ENCODE peak calls at places on chromosome 15, in seven cellular contexts. E, G, O, X, Q, Z and S are unnamed samples.

GRCh38 chr15:72445426-72445825 is 28.7 kb upstream of the ARIH1 start:
- DNase-seq in E (no peak), G (no peak), O (no peak), X (no peak), Q (no peak), Z (no peak), S (no peak)

GRCh38 chr15:69939513-69940440 is 157.9 kb downstream of the TLE3 start:
- DNase-seq in E (no peak), G (no peak), O (no peak), X (no peak), Q (no peak), Z (no peak), S (no peak)

GRCh38 chr15:63466378-63467192 is 37.8 kb upstream of the USP3 start:
- DNase-seq in E (peak), G (no peak), O (no peak), X (peak), Q (no peak), Z (peak), S (no peak)

GRCh38 chr15:32651229-32651837 is 9.8 kb downstream of the SCG5 start:
- DNase-seq in E (no peak), G (peak), O (no peak), X (peak), Q (no peak), Z (no peak), S (no peak)

GRCh38 chr15:36545451-36545992 is 33.9 kb upstream of the CDIN1 start:
- DNase-seq in E (no peak), G (no peak), O (no peak), X (no peak), Q (no peak), Z (no peak), S (no peak)

GRCh38 chr15:98394546-98394945 is 253.8 kb upstream of the IGF1R start:
- DNase-seq in E (no peak), G (no peak), O (no peak), X (no peak), Q (no peak), Z (no peak), S (no peak)

GRCh38 chr15:57751177-57751800 is 44.8 kb downstream of the POLR2M start:
- DNase-seq in E (no peak), G (no peak), O (no peak), X (no peak), Q (no peak), Z (no peak), S (no peak)

GRCh38 chr15:68277131-68277604 is 377 bp upstream of the FEM1B start:
- DNase-seq in E (peak), G (no peak), O (no peak), X (peak), Q (peak), Z (no peak), S (no peak)

GRCh38 chr15:34791701-34792100 is 3.6 kb downstream of the ACTC1 start:
- DNase-seq in E (no peak), G (no peak), O (no peak), X (no peak), Q (no peak), Z (no peak), S (no peak)

GRCh38 chr15:95024388-95024787 is 793.0 kb downstream of the MCTP2 start:
- DNase-seq in E (no peak), G (no peak), O (no peak), X (no peak), Q (no peak), Z (no peak), S (no peak)

GRCh38 chr15:40330368-40330836 is 6.9 kb downstream of the INAFM2 start:
- DNase-seq in E (no peak), G (no peak), O (no peak), X (no peak), Q (no peak), Z (no peak), S (no peak)

GRCh38 chr15:31508656-31509055 is 182.0 kb downstream of the KLF13 start:
- DNase-seq in E (no peak), G (no peak), O (no peak), X (no peak), Q (no peak), Z (no peak), S (no peak)

GRCh38 chr15:81296673-81297072 is 27.3 kb downstream of the STARD5 start:
- DNase-seq in E (no peak), G (peak), O (peak), X (no peak), Q (peak), Z (peak), S (no peak)

GRCh38 chr15:73712107-73712506 is 27.9 kb downstream of the CD276 start:
- DNase-seq in E (no peak), G (no peak), O (no peak), X (no peak), Q (no peak), Z (no peak), S (no peak)

GRCh38 chr15:48266029-48266428 is 59.9 kb downstream of the SLC12A1 start:
- DNase-seq in E (no peak), G (no peak), O (no peak), X (no peak), Q (no peak), Z (no peak), S (peak)

GRCh38 chr15:58566029-58566428 is 134.2 kb downstream of the LIPC start:
- DNase-seq in E (no peak), G (no peak), O (no peak), X (no peak), Q (no peak), Z (no peak), S (no peak)

GRCh38 chr15:48547305-48547704 is 98.2 kb downstream of the FBN1 start:
- DNase-seq in E (no peak), G (no peak), O (no peak), X (no peak), Q (no peak), Z (no peak), S (no peak)

GRCh38 chr15:36882487-36883108 is 217.8 kb downstream of the MEIS2 start:
- DNase-seq in E (no peak), G (peak), O (no peak), X (peak), Q (no peak), Z (no peak), S (no peak)

GRCh38 chr15:70094690-70095311 is 2.9 kb downstream of the TLE3 start:
- DNase-seq in E (no peak), G (no peak), O (no peak), X (no peak), Q (no peak), Z (peak), S (no peak)

GRCh38 chr15:36826948-36827347 is 247.5 kb downstream of the CDIN1 start:
- DNase-seq in E (no peak), G (no peak), O (no peak), X (no peak), Q (no peak), Z (no peak), S (no peak)

GRCh38 chr15:41512512-41513281 is 930 bp downstream of the LTK start:
- DNase-seq in E (no peak), G (no peak), O (no peak), X (no peak), Q (no peak), Z (no peak), S (no peak)

GRCh38 chr15:95919460-95919859 is 411.0 kb upstream of the NR2F2 start:
- DNase-seq in E (no peak), G (no peak), O (no peak), X (no peak), Q (no peak), Z (no peak), S (no peak)

GRCh38 chr15:55334371-55334770 is 15.3 kb downstream of the PIGB start:
- DNase-seq in E (no peak), G (no peak), O (no peak), X (no peak), Q (no peak), Z (no peak), S (no peak)

GRCh38 chr15:88627463-88627862 is 6.3 kb downstream of the AEN start:
- DNase-seq in E (no peak), G (no peak), O (peak), X (no peak), Q (peak), Z (peak), S (no peak)

GRCh38 chr15:77071338-77072223 is 672 bp upstream of the TSPAN3 start:
- DNase-seq in E (no peak), G (no peak), O (no peak), X (no peak), Q (no peak), Z (no peak), S (no peak)

GRCh38 chr15:76235186-76235826 is 76.0 kb downstream of the ETFA start:
- DNase-seq in E (no peak), G (no peak), O (no peak), X (no peak), Q (no peak), Z (peak), S (no peak)

GRCh38 chr15:70142322-70143191 is 44.8 kb upstream of the TLE3 start:
- DNase-seq in E (no peak), G (peak), O (no peak), X (no peak), Q (no peak), Z (no peak), S (no peak)

GRCh38 chr15:82875411-82876003 is 66.1 kb downstream of the WHAMM start:
- DNase-seq in E (no peak), G (no peak), O (no peak), X (no peak), Q (no peak), Z (no peak), S (no peak)

GRCh38 chr15:70636540-70637165 is 126.7 kb downstream of the UACA start:
- DNase-seq in E (no peak), G (no peak), O (no peak), X (no peak), Q (no peak), Z (no peak), S (no peak)

GRCh38 chr15:49046113-49046883 is at the start of gene SECISBP2L:
- DNase-seq in E (peak), G (peak), O (peak), X (peak), Q (peak), Z (peak), S (peak)

GRCh38 chr15:58306591-58307312 is 125.0 kb upstream of the LIPC start:
- DNase-seq in E (no peak), G (no peak), O (no peak), X (no peak), Q (no peak), Z (no peak), S (no peak)

GRCh38 chr15:72785452-72786243 is 2.1 kb upstream of the ADPGK start:
- DNase-seq in E (no peak), G (peak), O (peak), X (no peak), Q (no peak), Z (no peak), S (no peak)

GRCh38 chr15:41332788-41333527 is at the start of gene NUSAP1:
- DNase-seq in E (no peak), G (no peak), O (no peak), X (no peak), Q (no peak), Z (no peak), S (no peak)

GRCh38 chr15:78550194-78550593 is 9.9 kb downstream of the PSMA4 start:
- DNase-seq in E (no peak), G (no peak), O (no peak), X (no peak), Q (no peak), Z (no peak), S (no peak)

GRCh38 chr15:56763496-56763895 is 30.2 kb upstream of the ZNF280D start:
- DNase-seq in E (no peak), G (no peak), O (no peak), X (no peak), Q (no peak), Z (no peak), S (no peak)

GRCh38 chr15:98085003-98085639 is 124.6 kb downstream of the ARRDC4 start:
- DNase-seq in E (peak), G (no peak), O (no peak), X (peak), Q (peak), Z (peak), S (no peak)

GRCh38 chr15:91589360-91589759 is 264.1 kb upstream of the SLCO3A1 start:
- DNase-seq in E (no peak), G (no peak), O (no peak), X (no peak), Q (no peak), Z (no peak), S (no peak)

GRCh38 chr15:70281811-70282307 is 184.1 kb upstream of the TLE3 start:
- DNase-seq in E (no peak), G (no peak), O (no peak), X (no peak), Q (no peak), Z (no peak), S (no peak)

GRCh38 chr15:58490405-58491150 is 58.8 kb downstream of the LIPC start:
- DNase-seq in E (peak), G (no peak), O (no peak), X (peak), Q (no peak), Z (no peak), S (no peak)

DNA sequence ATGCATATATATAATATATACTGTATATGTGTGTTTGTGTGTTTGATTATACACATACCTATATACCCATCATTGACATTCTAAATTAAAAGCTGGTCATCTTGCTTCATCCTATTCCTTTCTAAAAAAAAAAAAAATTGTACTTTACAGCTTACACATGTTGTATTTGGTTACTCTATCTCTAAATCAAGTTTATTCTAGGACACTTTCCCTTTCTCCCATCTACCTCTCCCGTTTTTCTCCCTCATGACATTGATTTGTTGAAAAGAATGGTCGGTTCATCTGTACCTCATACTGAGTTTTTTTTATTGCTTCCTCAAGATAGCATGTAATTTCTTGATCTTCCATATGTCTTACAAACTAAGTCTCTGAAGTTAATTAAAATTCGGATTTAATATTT is 26.9 kb downstream of the GABPB1 start:
- DNase-seq in E (no peak), G (no peak), O (no peak), X (no peak), Q (no peak), Z (no peak), S (no peak)
- H3K27ac ChIP-seq in E (no peak), G (no peak), O (no peak), X (no peak), Q (no peak), Z (no peak), S (no peak)

DNA sequence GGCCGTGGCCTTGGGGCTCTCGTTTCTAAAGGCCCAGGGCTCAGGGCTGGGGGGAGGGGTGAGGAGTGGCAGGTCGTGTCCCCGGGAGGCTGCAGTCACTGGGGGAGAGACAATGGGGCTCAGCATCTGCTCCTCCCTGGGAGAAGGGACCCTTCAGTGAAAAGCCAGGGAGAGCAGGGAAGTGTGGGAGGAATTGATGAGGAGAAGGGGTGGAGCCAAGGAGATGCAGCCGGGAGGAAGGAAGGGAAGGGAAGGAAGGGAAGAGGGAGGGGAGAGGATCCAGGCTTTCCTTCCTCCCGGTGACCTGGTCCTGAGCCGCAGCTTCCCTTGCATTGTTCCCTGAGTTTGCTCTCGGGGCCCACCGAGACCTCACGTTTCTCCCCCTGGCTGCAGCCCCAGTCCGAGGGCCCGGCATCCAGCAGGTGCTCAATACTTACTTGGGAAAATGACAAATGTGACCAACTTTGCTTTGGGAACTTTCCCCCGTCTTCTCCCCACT is 1.4 kb upstream of the ZNF710 start:
- DNase-seq in E (no peak), G (no peak), O (no peak), X (peak), Q (peak), Z (no peak), S (no peak)
- H3K27ac ChIP-seq in E (peak), G (peak), O (no peak), X (peak), Q (peak), Z (no peak), S (peak)

GRCh38 chr15:93066103-93066725 is 22.8 kb downstream of the RGMA start:
- DNase-seq in E (no peak), G (peak), O (no peak), X (no peak), Q (no peak), Z (no peak), S (no peak)

GRCh38 chr15:93065641-93066045 is 23.4 kb downstream of the RGMA start:
- DNase-seq in E (no peak), G (peak), O (no peak), X (no peak), Q (no peak), Z (no peak), S (no peak)

GRCh38 chr15:93068581-93069199 is 20.3 kb downstream of the RGMA start:
- DNase-seq in E (no peak), G (peak), O (no peak), X (no peak), Q (no peak), Z (no peak), S (no peak)

GRCh38 chr15:93066834-93067648 is 22.0 kb downstream of the RGMA start:
- DNase-seq in E (no peak), G (no peak), O (no peak), X (no peak), Q (peak), Z (no peak), S (no peak)

GRCh38 chr15:93067649-93068085 is 21.3 kb downstream of the RGMA start:
- DNase-seq in E (no peak), G (peak), O (no peak), X (no peak), Q (no peak), Z (no peak), S (no peak)
- H3K27ac ChIP-seq in E (peak), G (peak), O (no peak), X (no peak), Q (peak), Z (no peak), S (no peak)

DNA sequence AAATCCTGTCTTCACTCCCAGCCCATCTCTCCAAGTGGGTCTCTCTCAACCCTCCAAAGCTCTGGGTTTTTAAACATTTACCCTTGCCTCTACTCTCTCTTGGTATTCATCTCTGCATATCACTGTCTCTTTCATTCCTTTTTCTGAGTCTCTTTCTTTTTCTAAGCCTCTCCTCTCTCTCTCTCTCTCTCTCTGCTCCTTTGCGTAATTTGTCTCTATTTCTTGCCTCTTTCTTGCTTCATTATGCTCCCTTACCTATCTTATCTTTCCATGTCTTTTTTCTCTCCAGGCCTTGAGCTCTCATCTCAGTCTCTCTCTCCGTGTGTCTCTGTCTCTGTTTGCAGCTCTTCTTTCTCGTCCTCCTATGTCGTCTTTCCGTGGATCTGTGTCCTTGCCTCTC is 678 bp upstream of the SCAMP5 start:
- DNase-seq in E (no peak), G (no peak), O (no peak), X (no peak), Q (no peak), Z (no peak), S (no peak)
- H3K27ac ChIP-seq in E (peak), G (no peak), O (no peak), X (no peak), Q (no peak), Z (no peak), S (no peak)

DNA sequence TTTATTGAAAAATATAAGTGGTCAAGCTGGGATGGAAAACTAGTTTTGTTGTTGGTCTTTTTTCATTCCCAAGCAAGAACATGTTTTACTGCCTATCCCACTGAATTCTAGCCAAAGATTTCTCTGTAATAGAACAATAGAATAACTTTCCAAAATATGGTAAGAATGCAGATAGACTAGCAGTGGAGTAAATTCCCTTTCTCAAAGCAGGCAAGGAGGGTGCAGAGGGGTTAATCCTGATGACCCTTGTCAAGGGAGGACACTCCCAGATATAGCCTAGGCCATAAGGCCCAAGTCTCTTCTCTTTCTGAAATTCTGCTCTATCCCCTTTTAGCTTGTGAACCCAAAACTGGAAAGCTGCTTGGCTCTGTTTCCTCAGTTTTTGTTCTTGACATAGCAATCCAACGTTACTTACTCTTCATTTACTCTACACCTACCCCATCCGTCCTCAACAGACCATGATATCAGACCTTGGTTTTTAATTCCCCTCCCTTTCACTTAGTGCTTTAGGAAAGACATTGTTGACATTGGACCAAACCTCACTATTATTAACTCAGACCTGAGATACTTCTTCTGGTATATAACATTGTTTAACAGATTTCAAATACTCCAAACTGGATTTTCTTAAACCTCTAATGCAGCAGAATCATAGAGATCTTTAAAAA is 453.6 kb upstream of the THBS1 start:
- DNase-seq in E (no peak), G (no peak), O (no peak), X (no peak), Q (no peak), Z (no peak), S (no peak)
- H3K27ac ChIP-seq in E (no peak), G (no peak), O (no peak), X (peak), Q (no peak), Z (no peak), S (peak)